ENCODE peak calls at places on chromosomes 12 and 14, in four cellular contexts. M is AG10803, L is GM23248, A is T-helper 9 cell. N is an unnamed sample.
A peak's percentile ranks its signal among the peaks of the same experiment; 100 is the strongest.

GRCh38 chr14:102541771-102542170 is 32.2 kb upstream of the ANKRD9 start:
- DNase-seq in M (no peak), L (no peak), A (no peak), N (no peak)

GRCh38 chr12:21551811-21552469 is 25.8 kb downstream of the SPX start:
- DNase-seq in M (no peak), L (no peak), A (no peak), N (no peak)

GRCh38 chr14:69464379-69464778 is 20.1 kb upstream of the PLEKHD1 start:
- DNase-seq in M (no peak), L (peak; percentile 36), A (no peak), N (no peak)

GRCh38 chr14:90893028-90893427 is 76.8 kb upstream of the TTC7B start:
- DNase-seq in M (no peak), L (no peak), A (no peak), N (no peak)

GRCh38 chr12:124588689-124589318 is 21.4 kb upstream of the NCOR2 start:
- DNase-seq in M (peak; percentile 70), L (peak; percentile 92), A (peak; percentile 11), N (peak; percentile 71)

GRCh38 chr12:53005215-53005985 is 856 bp upstream of the EIF4B start:
- DNase-seq in M (no peak), L (peak; percentile 34), A (peak; percentile 1), N (no peak)

GRCh38 chr12:69985656-69986055 is 160.6 kb downstream of the MYRFL start:
- DNase-seq in M (no peak), L (no peak), A (no peak), N (no peak)

GRCh38 chr14:64645220-64645891 is 58.9 kb upstream of the PLEKHG3 start:
- DNase-seq in M (peak; percentile 100), L (peak; percentile 98), A (no peak), N (peak; percentile 88)

GRCh38 chr12:80580254-80580653 is 127.2 kb upstream of the MYF6 start:
- DNase-seq in M (peak; percentile 92), L (peak; percentile 93), A (no peak), N (peak; percentile 89)

N was measured in foreskin fibroblast.